ENCODE peak calls at places on chromosomes 5 and 9, in ten cellular contexts. Y is fibroblast of mammary gland, M is RWPE1, W is left ventricle myocardium inferior, D is GM12865, S is LNCaP clone FGC, N is HCT116, Z is HFF-Myc, I is dorsolateral prefrontal cortex, L is sigmoid colon. X is an unnamed sample.

GRCh38 chr9:70865471-70865870 is 255.9 kb downstream of the TRPM3 start:
- DNase-seq in Y (peak; percentile 24), M (no peak), W (no peak), D (no peak), S (no peak), N (no peak), Z (no peak), I (no peak), L (no peak), X (no peak)

GRCh38 chr9:72880821-72881220 is 72.0 kb downstream of the ALDH1A1 start:
- DNase-seq in Y (no peak), M (no peak), W (no peak), D (no peak), S (no peak), N (no peak), Z (no peak), I (no peak), L (no peak), X (no peak)

GRCh38 chr9:83281306-83282255 is 218.6 kb upstream of the RASEF start:
- DNase-seq in Y (peak; percentile 86), M (peak; percentile 37), W (no peak), D (no peak), S (peak; percentile 37), N (no peak), Z (peak; percentile 39), I (no peak), L (no peak), X (peak; percentile 30)

GRCh38 chr9:98192503-98193335 is at the start of gene CORO2A:
- DNase-seq in Y (peak; percentile 55), M (peak; percentile 96), W (peak; percentile 75), D (peak; percentile 73), S (no peak), N (peak; percentile 33), Z (no peak), I (peak; percentile 59), L (peak; percentile 75), X (peak; percentile 85)

GRCh38 chr9:15389173-15389572 is 33.5 kb upstream of the SNAPC3 start:
- DNase-seq in Y (no peak), M (no peak), W (no peak), D (no peak), S (no peak), N (no peak), Z (no peak), I (no peak), L (no peak), X (no peak)

GRCh38 chr5:136006164-136006563 is 22.6 kb upstream of the TGFBI start:
- DNase-seq in Y (peak; percentile 94), M (no peak), W (no peak), D (no peak), S (no peak), N (no peak), Z (no peak), I (no peak), L (no peak), X (no peak)

GRCh38 chr5:156295434-156295833 is 31.5 kb upstream of the SGCD start:
- DNase-seq in Y (no peak), M (no peak), W (no peak), D (no peak), S (no peak), N (no peak), Z (no peak), I (no peak), L (no peak), X (no peak)

GRCh38 chr9:20640331-20641187 is 18.3 kb upstream of the MLLT3 start:
- DNase-seq in Y (peak; percentile 53), M (peak; percentile 60), W (peak; percentile 65), D (peak; percentile 94), S (no peak), N (no peak), Z (no peak), I (peak; percentile 83), L (peak; percentile 68), X (peak; percentile 28)

GRCh38 chr5:36346891-36347290 is 45.2 kb upstream of the RANBP3L start:
- DNase-seq in Y (no peak), M (no peak), W (no peak), D (no peak), S (no peak), N (no peak), Z (no peak), I (no peak), L (no peak), X (no peak)

GRCh38 chr5:125054106-125054505 is 307.7 kb upstream of the ZNF608 start:
- DNase-seq in Y (no peak), M (peak; percentile 38), W (no peak), D (no peak), S (no peak), N (no peak), Z (no peak), I (no peak), L (no peak), X (no peak)

GRCh38 chr9:90905822-90906221 is 104.2 kb downstream of the SYK start:
- DNase-seq in Y (no peak), M (no peak), W (no peak), D (no peak), S (no peak), N (no peak), Z (no peak), I (no peak), L (no peak), X (no peak)

GRCh38 chr9:99863955-99864354 is 42.3 kb downstream of the NR4A3 start:
- DNase-seq in Y (no peak), M (no peak), W (no peak), D (no peak), S (no peak), N (no peak), Z (no peak), I (no peak), L (no peak), X (no peak)

DNA sequence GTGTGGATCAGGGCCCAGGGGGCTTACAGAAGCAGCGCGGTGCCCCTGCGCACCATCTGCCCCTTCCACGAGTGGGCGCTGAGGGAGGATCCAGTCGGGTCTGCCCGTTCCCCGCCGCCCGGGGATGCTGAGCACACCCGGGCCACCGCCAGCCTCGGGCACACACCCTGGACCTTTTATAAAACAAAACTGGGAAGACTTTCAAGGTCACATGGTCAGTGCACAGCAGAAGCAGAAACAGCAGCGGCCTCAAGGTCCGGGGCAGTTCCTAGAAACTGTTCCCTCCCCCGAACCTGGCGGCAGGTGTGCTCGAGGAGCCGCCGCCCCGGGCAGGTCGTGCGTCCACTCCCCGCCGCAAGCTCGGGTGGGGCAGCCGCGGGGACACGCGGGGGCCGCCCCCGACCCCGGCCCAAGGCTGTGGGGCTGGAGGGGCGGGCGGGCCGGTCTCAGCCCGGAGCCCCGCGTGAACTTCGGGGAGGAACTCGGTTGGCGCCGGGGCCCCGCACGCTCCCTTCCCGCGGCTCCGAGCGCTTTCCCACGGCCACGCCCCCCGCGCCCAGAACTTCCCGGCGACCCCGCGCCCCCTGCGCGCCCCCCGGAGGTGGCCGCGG is 619 bp upstream of the PPP1R26 start:
- DNase-seq in Y (peak; percentile 11), M (peak; percentile 49), W (no peak), D (no peak), S (peak; percentile 68), N (no peak), Z (no peak), I (peak; percentile 55), L (peak; percentile 73), X (peak; percentile 34)
- TF ChIP-seq CTCF in Y (no peak), M (peak; percentile 60), W (peak; percentile 41), D (no peak), S (peak; percentile 33), N (peak; percentile 42), Z (no peak), I (no peak), L (no peak), X (no peak)

GRCh38 chr5:10421841-10422691 is 19.6 kb upstream of the ROPN1L start:
- DNase-seq in Y (no peak), M (no peak), W (no peak), D (no peak), S (no peak), N (no peak), Z (no peak), I (no peak), L (no peak), X (no peak)

GRCh38 chr5:10423009-10423408 is 18.7 kb upstream of the ROPN1L start:
- DNase-seq in Y (no peak), M (no peak), W (no peak), D (no peak), S (no peak), N (no peak), Z (no peak), I (no peak), L (no peak), X (no peak)

GRCh38 chr5:10420926-10421325 is 20.8 kb upstream of the ROPN1L start:
- DNase-seq in Y (peak; percentile 14), M (no peak), W (no peak), D (no peak), S (no peak), N (no peak), Z (no peak), I (no peak), L (no peak), X (no peak)

GRCh38 chr5:10427201-10427600 is 14.5 kb upstream of the ROPN1L start:
- DNase-seq in Y (no peak), M (no peak), W (no peak), D (no peak), S (no peak), N (no peak), Z (no peak), I (no peak), L (no peak), X (no peak)

GRCh38 chr5:10424124-10424731 is 17.5 kb upstream of the ROPN1L start:
- DNase-seq in Y (peak; percentile 60), M (peak; percentile 31), W (no peak), D (peak; percentile 54), S (no peak), N (peak; percentile 8), Z (no peak), I (no peak), L (no peak), X (peak; percentile 12)
- TF ChIP-seq CTCF in Y (peak; percentile 66), M (peak; percentile 75), W (peak; percentile 68), D (peak; percentile 35), S (peak; percentile 50), N (peak; percentile 60), Z (peak; percentile 57), I (peak; percentile 71), L (peak; percentile 35), X (no peak)

GRCh38 chr9:764105-764524 is 77.4 kb upstream of the DMRT1 start:
- DNase-seq in Y (peak; percentile 88), M (peak; percentile 70), W (peak; percentile 57), D (peak; percentile 84), S (peak; percentile 74), N (peak; percentile 90), Z (peak; percentile 31), I (peak; percentile 50), L (peak; percentile 86), X (peak; percentile 75)
- TF ChIP-seq CTCF in Y (peak; percentile 99), M (peak; percentile 98), W (peak; percentile 98), D (peak; percentile 74), S (peak; percentile 95), N (peak; percentile 93), Z (peak; percentile 66), I (peak; percentile 81), L (peak; percentile 98), X (peak; percentile 66)

DNA sequence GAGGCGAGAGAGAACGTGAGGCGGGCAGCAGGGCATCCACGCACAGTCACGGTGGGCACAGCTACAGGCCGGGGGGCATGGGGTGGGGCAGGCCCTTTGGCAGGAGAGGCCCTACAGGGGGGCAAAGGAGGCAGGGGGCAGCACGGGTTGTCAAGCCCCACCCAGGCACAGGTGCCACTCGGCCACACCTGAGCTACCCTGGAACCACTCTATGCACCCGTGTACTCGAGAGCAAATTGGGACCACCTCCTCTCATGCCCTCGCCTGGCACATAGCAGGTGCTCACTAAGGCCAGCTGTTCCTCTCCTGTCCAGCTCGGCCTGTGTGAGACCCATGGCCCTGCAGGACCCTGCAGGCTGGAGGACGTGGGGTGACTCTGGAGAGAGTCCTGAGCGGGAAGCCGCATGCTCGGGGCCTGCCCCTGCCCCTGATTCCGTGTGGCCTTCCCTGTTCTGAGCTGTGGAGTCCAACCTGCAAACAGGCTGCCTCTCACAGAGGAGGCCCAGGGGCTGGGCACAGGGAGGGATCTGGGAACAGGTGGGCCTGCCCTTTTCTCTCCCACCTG is 31.4 kb upstream of the SARDH start:
- DNase-seq in Y (no peak), M (no peak), W (no peak), D (no peak), S (no peak), N (no peak), Z (no peak), I (peak; percentile 21), L (peak; percentile 52), X (no peak)
- TF ChIP-seq CTCF in Y (no peak), M (no peak), W (no peak), D (no peak), S (no peak), N (no peak), Z (no peak), I (no peak), L (no peak), X (no peak)

X was measured in Calu3.